ENCODE peak calls at places on chromosome 14, in eight cellular contexts. One of them, this sample, is unnamed.

GRCh38 chr14:59126714-59127436 is 61.6 kb upstream of the DAAM1 start:
- DNase-seq in adrenal gland: peak
- DNase-seq in activated B cell treated with CpG ODN at 0.5 μM for 24 hours: no peak
- DNase-seq in left ventricle myocardium inferior: no peak
- DNase-seq in K562: peak
- DNase-seq in fibroblast of pulmonary artery: peak
- DNase-seq in cardiac muscle cell: peak
- DNase-seq in endodermal cell: peak
- DNase-seq in this sample: peak

GRCh38 chr14:95533391-95533821 is 1.4 kb upstream of the GLRX5 start:
- DNase-seq in K562: no peak
- DNase-seq in fibroblast of pulmonary artery: peak
- DNase-seq in adrenal gland: no peak
- DNase-seq in endodermal cell: peak
- DNase-seq in activated B cell treated with CpG ODN at 0.5 μM for 24 hours: no peak
- DNase-seq in left ventricle myocardium inferior: no peak
- DNase-seq in cardiac muscle cell: no peak
- DNase-seq in this sample: peak

GRCh38 chr14:100203962-100204834 is 34.7 kb upstream of the YY1 start:
- DNase-seq in K562: no peak
- DNase-seq in left ventricle myocardium inferior: no peak
- DNase-seq in activated B cell treated with CpG ODN at 0.5 μM for 24 hours: no peak
- DNase-seq in endodermal cell: no peak
- DNase-seq in cardiac muscle cell: no peak
- DNase-seq in adrenal gland: peak
- DNase-seq in fibroblast of pulmonary artery: peak
- DNase-seq in this sample: peak

GRCh38 chr14:68911594-68912227 is 67.4 kb downstream of the ACTN1 start:
- DNase-seq in left ventricle myocardium inferior: peak
- DNase-seq in cardiac muscle cell: peak
- DNase-seq in activated B cell treated with CpG ODN at 0.5 μM for 24 hours: peak
- DNase-seq in K562: peak
- DNase-seq in adrenal gland: peak
- DNase-seq in endodermal cell: peak
- DNase-seq in fibroblast of pulmonary artery: peak
- DNase-seq in this sample: peak

GRCh38 chr14:63362305-63362914 is 43.7 kb upstream of the GPHB5 start:
- DNase-seq in fibroblast of pulmonary artery: no peak
- DNase-seq in adrenal gland: no peak
- DNase-seq in K562: no peak
- DNase-seq in left ventricle myocardium inferior: no peak
- DNase-seq in activated B cell treated with CpG ODN at 0.5 μM for 24 hours: no peak
- DNase-seq in cardiac muscle cell: no peak
- DNase-seq in endodermal cell: peak
- DNase-seq in this sample: no peak

GRCh38 chr14:97053941-97054340 is 256.8 kb downstream of the VRK1 start:
- DNase-seq in cardiac muscle cell: no peak
- DNase-seq in left ventricle myocardium inferior: no peak
- DNase-seq in endodermal cell: no peak
- DNase-seq in fibroblast of pulmonary artery: no peak
- DNase-seq in K562: no peak
- DNase-seq in activated B cell treated with CpG ODN at 0.5 μM for 24 hours: no peak
- DNase-seq in adrenal gland: no peak
- DNase-seq in this sample: no peak

GRCh38 chr14:73651005-73651404 is 6.2 kb downstream of the DNAL1 start:
- DNase-seq in cardiac muscle cell: no peak
- DNase-seq in left ventricle myocardium inferior: no peak
- DNase-seq in adrenal gland: no peak
- DNase-seq in activated B cell treated with CpG ODN at 0.5 μM for 24 hours: no peak
- DNase-seq in fibroblast of pulmonary artery: no peak
- DNase-seq in endodermal cell: no peak
- DNase-seq in K562: no peak
- DNase-seq in this sample: no peak

GRCh38 chr14:79304279-79304678 is 907.0 kb downstream of the DIO2 start:
- DNase-seq in fibroblast of pulmonary artery: no peak
- DNase-seq in adrenal gland: no peak
- DNase-seq in endodermal cell: no peak
- DNase-seq in activated B cell treated with CpG ODN at 0.5 μM for 24 hours: no peak
- DNase-seq in K562: no peak
- DNase-seq in cardiac muscle cell: no peak
- DNase-seq in left ventricle myocardium inferior: no peak
- DNase-seq in this sample: no peak

GRCh38 chr14:79379266-79379665 is 832.0 kb downstream of the DIO2 start:
- DNase-seq in cardiac muscle cell: no peak
- DNase-seq in fibroblast of pulmonary artery: no peak
- DNase-seq in endodermal cell: no peak
- DNase-seq in adrenal gland: no peak
- DNase-seq in left ventricle myocardium inferior: no peak
- DNase-seq in K562: no peak
- DNase-seq in activated B cell treated with CpG ODN at 0.5 μM for 24 hours: no peak
- DNase-seq in this sample: no peak

GRCh38 chr14:42140831-42141279 is 534.2 kb downstream of the LRFN5 start:
- DNase-seq in cardiac muscle cell: no peak
- DNase-seq in activated B cell treated with CpG ODN at 0.5 μM for 24 hours: no peak
- DNase-seq in endodermal cell: no peak
- DNase-seq in K562: no peak
- DNase-seq in adrenal gland: no peak
- DNase-seq in left ventricle myocardium inferior: no peak
- DNase-seq in fibroblast of pulmonary artery: peak
- DNase-seq in this sample: peak

GRCh38 chr14:85566603-85567002 is 36.7 kb downstream of the FLRT2 start:
- DNase-seq in adrenal gland: no peak
- DNase-seq in endodermal cell: no peak
- DNase-seq in fibroblast of pulmonary artery: peak
- DNase-seq in activated B cell treated with CpG ODN at 0.5 μM for 24 hours: no peak
- DNase-seq in left ventricle myocardium inferior: no peak
- DNase-seq in K562: no peak
- DNase-seq in cardiac muscle cell: no peak
- DNase-seq in this sample: peak

GRCh38 chr14:64763801-64764511 is 59.7 kb downstream of the PLEKHG3 start:
- DNase-seq in fibroblast of pulmonary artery: peak
- DNase-seq in left ventricle myocardium inferior: no peak
- DNase-seq in activated B cell treated with CpG ODN at 0.5 μM for 24 hours: no peak
- DNase-seq in adrenal gland: no peak
- DNase-seq in cardiac muscle cell: no peak
- DNase-seq in endodermal cell: peak
- DNase-seq in K562: no peak
- DNase-seq in this sample: peak

GRCh38 chr14:95049952-95050351 is 107.4 kb downstream of the DICER1 start:
- DNase-seq in activated B cell treated with CpG ODN at 0.5 μM for 24 hours: no peak
- DNase-seq in left ventricle myocardium inferior: no peak
- DNase-seq in cardiac muscle cell: no peak
- DNase-seq in endodermal cell: no peak
- DNase-seq in fibroblast of pulmonary artery: no peak
- DNase-seq in adrenal gland: no peak
- DNase-seq in K562: no peak
- DNase-seq in this sample: no peak

GRCh38 chr14:51776102-51776894 is 84.1 kb upstream of the GNG2 start:
- DNase-seq in fibroblast of pulmonary artery: peak
- DNase-seq in K562: peak
- DNase-seq in cardiac muscle cell: peak
- DNase-seq in endodermal cell: peak
- DNase-seq in activated B cell treated with CpG ODN at 0.5 μM for 24 hours: no peak
- DNase-seq in left ventricle myocardium inferior: peak
- DNase-seq in adrenal gland: peak
- DNase-seq in this sample: peak

GRCh38 chr14:94620597-94620996 is 8.4 kb downstream of the SERPINA3 start:
- DNase-seq in cardiac muscle cell: no peak
- DNase-seq in activated B cell treated with CpG ODN at 0.5 μM for 24 hours: no peak
- DNase-seq in adrenal gland: no peak
- DNase-seq in fibroblast of pulmonary artery: no peak
- DNase-seq in left ventricle myocardium inferior: no peak
- DNase-seq in K562: no peak
- DNase-seq in endodermal cell: no peak
- DNase-seq in this sample: no peak

GRCh38 chr14:32102152-32102787 is 25.2 kb downstream of the ARHGAP5 start:
- DNase-seq in fibroblast of pulmonary artery: no peak
- DNase-seq in activated B cell treated with CpG ODN at 0.5 μM for 24 hours: no peak
- DNase-seq in K562: no peak
- DNase-seq in endodermal cell: no peak
- DNase-seq in left ventricle myocardium inferior: no peak
- DNase-seq in adrenal gland: no peak
- DNase-seq in cardiac muscle cell: no peak
- DNase-seq in this sample: no peak

GRCh38 chr14:64421166-64421565 is 33.0 kb downstream of the MTHFD1 start:
- DNase-seq in adrenal gland: no peak
- DNase-seq in cardiac muscle cell: no peak
- DNase-seq in K562: no peak
- DNase-seq in endodermal cell: no peak
- DNase-seq in fibroblast of pulmonary artery: peak
- DNase-seq in activated B cell treated with CpG ODN at 0.5 μM for 24 hours: no peak
- DNase-seq in left ventricle myocardium inferior: no peak
- DNase-seq in this sample: peak

GRCh38 chr14:73696466-73697390 is 17.5 kb downstream of the PNMA1 start:
- DNase-seq in fibroblast of pulmonary artery: peak
- DNase-seq in activated B cell treated with CpG ODN at 0.5 μM for 24 hours: no peak
- DNase-seq in left ventricle myocardium inferior: no peak
- DNase-seq in cardiac muscle cell: no peak
- DNase-seq in endodermal cell: no peak
- DNase-seq in K562: no peak
- DNase-seq in adrenal gland: no peak
- DNase-seq in this sample: peak

GRCh38 chr14:50061664-50062437 is 54.5 kb downstream of the VCPKMT start:
- DNase-seq in fibroblast of pulmonary artery: peak
- DNase-seq in endodermal cell: peak
- DNase-seq in cardiac muscle cell: peak
- DNase-seq in left ventricle myocardium inferior: no peak
- DNase-seq in adrenal gland: no peak
- DNase-seq in K562: no peak
- DNase-seq in activated B cell treated with CpG ODN at 0.5 μM for 24 hours: peak
- DNase-seq in this sample: peak

DNA sequence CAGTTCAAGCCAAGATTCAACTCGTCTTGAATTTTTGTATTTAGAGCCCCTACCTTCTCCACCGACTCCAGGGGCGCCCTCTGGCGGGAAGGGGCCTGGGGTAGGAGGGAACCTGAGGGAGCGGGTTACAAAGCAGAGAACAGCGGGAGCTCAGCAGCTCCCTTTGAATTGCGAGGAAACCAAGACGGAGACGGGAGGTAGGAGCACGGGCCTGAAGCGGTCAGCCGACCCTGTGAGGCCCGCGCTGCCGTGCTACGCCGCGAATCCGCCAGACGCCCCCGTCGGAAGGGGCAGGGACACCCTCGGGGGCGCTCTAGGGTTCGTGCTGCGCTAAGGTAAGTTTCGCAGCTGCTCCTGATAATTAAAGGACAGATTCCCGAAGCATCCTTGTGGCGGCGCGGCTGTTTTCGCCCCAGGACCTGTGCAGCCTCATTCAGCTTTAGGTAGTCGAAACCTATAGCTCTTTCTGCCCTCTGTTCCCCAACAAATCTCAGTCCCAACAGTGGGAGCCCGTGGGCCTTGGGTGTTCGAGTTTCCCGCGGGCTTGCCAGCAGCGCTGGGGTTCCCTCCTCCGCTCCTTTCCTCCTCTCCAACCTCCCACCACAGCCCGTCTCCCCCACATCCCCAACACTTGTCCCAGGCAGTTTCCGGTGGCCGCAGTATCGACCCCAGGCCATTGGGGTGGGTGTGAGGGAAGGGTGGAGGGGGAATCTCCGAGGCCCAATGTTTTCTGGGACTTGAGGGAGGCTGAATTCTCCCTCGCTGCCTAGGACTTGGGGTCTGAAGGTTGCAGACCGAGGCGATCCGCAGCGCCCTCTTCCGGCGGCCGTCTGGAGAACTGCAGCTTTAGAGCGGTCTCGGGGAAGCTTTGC is 5.1 kb upstream of the NKX2-1 start:
- DNase-seq in fibroblast of pulmonary artery: no peak
- DNase-seq in cardiac muscle cell: peak
- DNase-seq in activated B cell treated with CpG ODN at 0.5 μM for 24 hours: no peak
- DNase-seq in adrenal gland: no peak
- DNase-seq in endodermal cell: peak
- DNase-seq in K562: peak
- DNase-seq in left ventricle myocardium inferior: no peak
- DNase-seq in this sample: no peak
- TF ChIP-seq CTCF in fibroblast of pulmonary artery: peak
- TF ChIP-seq CTCF in cardiac muscle cell: peak
- TF ChIP-seq CTCF in activated B cell treated with CpG ODN at 0.5 μM for 24 hours: no peak
- TF ChIP-seq CTCF in adrenal gland: no peak
- TF ChIP-seq CTCF in endodermal cell: peak
- TF ChIP-seq CTCF in K562: peak
- TF ChIP-seq CTCF in left ventricle myocardium inferior: peak
- TF ChIP-seq CTCF in this sample: peak

DNA sequence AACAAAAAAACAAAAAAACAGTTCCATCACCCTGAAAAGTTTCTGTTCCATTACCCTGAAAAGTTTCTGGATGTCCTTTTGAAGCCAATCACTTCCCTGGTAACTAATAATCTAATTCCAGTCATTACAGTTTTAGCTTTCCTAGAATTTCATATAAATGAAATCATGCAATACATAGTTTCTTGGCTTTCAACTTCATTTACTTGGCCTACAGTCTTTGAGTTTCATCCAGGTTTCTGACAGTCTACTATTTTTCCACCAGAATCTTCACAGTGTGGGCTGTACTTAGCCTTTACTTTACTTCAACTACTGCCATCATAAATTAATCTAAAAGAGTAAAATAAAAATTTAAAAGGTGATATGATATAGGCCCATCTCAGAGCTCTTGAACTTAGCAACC is 55.5 kb downstream of the RPS6KA5 start:
- DNase-seq in endodermal cell: no peak
- DNase-seq in K562: no peak
- DNase-seq in cardiac muscle cell: no peak
- DNase-seq in left ventricle myocardium inferior: no peak
- DNase-seq in adrenal gland: no peak
- DNase-seq in activated B cell treated with CpG ODN at 0.5 μM for 24 hours: no peak
- DNase-seq in fibroblast of pulmonary artery: no peak
- DNase-seq in this sample: peak
- TF ChIP-seq CTCF in endodermal cell: no peak
- TF ChIP-seq CTCF in K562: no peak
- TF ChIP-seq CTCF in cardiac muscle cell: no peak
- TF ChIP-seq CTCF in left ventricle myocardium inferior: no peak
- TF ChIP-seq CTCF in adrenal gland: no peak
- TF ChIP-seq CTCF in activated B cell treated with CpG ODN at 0.5 μM for 24 hours: no peak
- TF ChIP-seq CTCF in fibroblast of pulmonary artery: no peak
- TF ChIP-seq CTCF in this sample: no peak

GRCh38 chr14:23528555-23528954 is 23.0 kb downstream of the ZFHX2 start:
- DNase-seq in K562: no peak
- DNase-seq in cardiac muscle cell: no peak
- DNase-seq in adrenal gland: no peak
- DNase-seq in endodermal cell: peak
- DNase-seq in fibroblast of pulmonary artery: no peak
- DNase-seq in left ventricle myocardium inferior: no peak
- DNase-seq in activated B cell treated with CpG ODN at 0.5 μM for 24 hours: no peak
- DNase-seq in this sample: no peak
- TF ChIP-seq CTCF in K562: no peak
- TF ChIP-seq CTCF in cardiac muscle cell: peak
- TF ChIP-seq CTCF in adrenal gland: no peak
- TF ChIP-seq CTCF in endodermal cell: peak
- TF ChIP-seq CTCF in fibroblast of pulmonary artery: peak
- TF ChIP-seq CTCF in left ventricle myocardium inferior: peak
- TF ChIP-seq CTCF in activated B cell treated with CpG ODN at 0.5 μM for 24 hours: no peak
- TF ChIP-seq CTCF in this sample: no peak

GRCh38 chr14:83885748-83886382 is 1644.1 kb upstream of the FLRT2 start:
- DNase-seq in cardiac muscle cell: no peak
- DNase-seq in left ventricle myocardium inferior: no peak
- DNase-seq in activated B cell treated with CpG ODN at 0.5 μM for 24 hours: no peak
- DNase-seq in endodermal cell: no peak
- DNase-seq in fibroblast of pulmonary artery: no peak
- DNase-seq in K562: no peak
- DNase-seq in adrenal gland: no peak
- DNase-seq in this sample: no peak

GRCh38 chr14:83887871-83888270 is 1642.1 kb upstream of the FLRT2 start:
- DNase-seq in cardiac muscle cell: no peak
- DNase-seq in left ventricle myocardium inferior: no peak
- DNase-seq in activated B cell treated with CpG ODN at 0.5 μM for 24 hours: no peak
- DNase-seq in fibroblast of pulmonary artery: no peak
- DNase-seq in endodermal cell: no peak
- DNase-seq in K562: no peak
- DNase-seq in adrenal gland: no peak
- DNase-seq in this sample: no peak

GRCh38 chr14:83883732-83884131 is 1646.2 kb upstream of the FLRT2 start:
- DNase-seq in cardiac muscle cell: no peak
- DNase-seq in adrenal gland: no peak
- DNase-seq in K562: no peak
- DNase-seq in activated B cell treated with CpG ODN at 0.5 μM for 24 hours: no peak
- DNase-seq in fibroblast of pulmonary artery: no peak
- DNase-seq in left ventricle myocardium inferior: no peak
- DNase-seq in endodermal cell: no peak
- DNase-seq in this sample: no peak
- TF ChIP-seq CTCF in cardiac muscle cell: no peak
- TF ChIP-seq CTCF in adrenal gland: no peak
- TF ChIP-seq CTCF in K562: no peak
- TF ChIP-seq CTCF in activated B cell treated with CpG ODN at 0.5 μM for 24 hours: no peak
- TF ChIP-seq CTCF in fibroblast of pulmonary artery: no peak
- TF ChIP-seq CTCF in left ventricle myocardium inferior: no peak
- TF ChIP-seq CTCF in endodermal cell: no peak
- TF ChIP-seq CTCF in this sample: no peak

This sample was measured in cardiac fibroblast.